ENCODE peak calls at places on chromosome 6, in eight cellular contexts. K, U, O, J, A, G, Q and I are unnamed samples.

GRCh38 chr6:5851261-5851757 is 155.4 kb downstream of the NRN1 start:
- DNase-seq in K (peak; percentile 61), U (peak; percentile 74), O (peak; percentile 40), J (peak; percentile 62), A (peak; percentile 46), G (no peak), Q (no peak), I (peak; percentile 79)

GRCh38 chr6:169190144-169190584 is 63.5 kb downstream of the THBS2 start:
- DNase-seq in K (no peak), U (no peak), O (no peak), J (peak; percentile 91), A (no peak), G (peak; percentile 60), Q (peak; percentile 84), I (no peak)

GRCh38 chr6:170307080-170307545 is 555 bp downstream of the FAM120B start:
- DNase-seq in K (no peak), U (no peak), O (no peak), J (peak; percentile 45), A (no peak), G (no peak), Q (no peak), I (no peak)

GRCh38 chr6:168537485-168537884 is 96.5 kb downstream of the SMOC2 start:
- DNase-seq in K (no peak), U (no peak), O (no peak), J (no peak), A (no peak), G (no peak), Q (no peak), I (no peak)

GRCh38 chr6:136225496-136225895 is 24.6 kb downstream of the MTFR2 start:
- DNase-seq in K (no peak), U (no peak), O (no peak), J (peak; percentile 33), A (no peak), G (peak; percentile 31), Q (peak; percentile 37), I (no peak)

GRCh38 chr6:32047855-32048766 is 9.9 kb downstream of the CYP21A2 start:
- DNase-seq in K (peak; percentile 49), U (peak; percentile 79), O (peak; percentile 50), J (peak; percentile 73), A (peak; percentile 44), G (peak; percentile 61), Q (peak; percentile 77), I (peak; percentile 50)

GRCh38 chr6:32075781-32076494 is 33.2 kb downstream of the TNXB start:
- DNase-seq in K (no peak), U (no peak), O (no peak), J (peak; percentile 71), A (no peak), G (no peak), Q (no peak), I (no peak)

GRCh38 chr6:41712651-41713103 is 22.7 kb downstream of the TFEB start:
- DNase-seq in K (no peak), U (peak; percentile 82), O (no peak), J (peak; percentile 47), A (no peak), G (peak; percentile 90), Q (no peak), I (no peak)

GRCh38 chr6:142152731-142153130 is 5.7 kb downstream of the VTA1 start:
- DNase-seq in K (no peak), U (no peak), O (no peak), J (peak; percentile 92), A (no peak), G (no peak), Q (no peak), I (no peak)

GRCh38 chr6:46015119-46015968 is at the start of gene CLIC5:
- DNase-seq in K (peak; percentile 12), U (peak; percentile 53), O (peak; percentile 32), J (no peak), A (peak; percentile 11), G (no peak), Q (no peak), I (no peak)

GRCh38 chr6:112910256-112910655 is 563.1 kb downstream of the RFPL4B start:
- DNase-seq in K (no peak), U (no peak), O (no peak), J (peak; percentile 31), A (no peak), G (no peak), Q (no peak), I (no peak)

GRCh38 chr6:147676896-147677295 is 168.4 kb downstream of the SAMD5 start:
- DNase-seq in K (no peak), U (no peak), O (no peak), J (no peak), A (no peak), G (no peak), Q (no peak), I (no peak)

GRCh38 chr6:84392292-84392691 is 164.8 kb upstream of the CEP162 start:
- DNase-seq in K (no peak), U (no peak), O (no peak), J (no peak), A (no peak), G (no peak), Q (no peak), I (no peak)

GRCh38 chr6:3867616-3868502 is 18.7 kb downstream of the FAM50B start:
- DNase-seq in K (no peak), U (no peak), O (no peak), J (peak; percentile 87), A (no peak), G (peak; percentile 65), Q (no peak), I (peak; percentile 34)

GRCh38 chr6:155274533-155274932 is 10.7 kb downstream of the CLDN20 start:
- DNase-seq in K (no peak), U (no peak), O (no peak), J (peak; percentile 64), A (no peak), G (peak; percentile 36), Q (no peak), I (no peak)

GRCh38 chr6:13014551-13015378 is 298.2 kb downstream of the PHACTR1 start:
- DNase-seq in K (no peak), U (peak; percentile 83), O (no peak), J (peak; percentile 22), A (no peak), G (no peak), Q (no peak), I (no peak)

GRCh38 chr6:100553243-100553642 is 88.5 kb upstream of the SIM1 start:
- DNase-seq in K (no peak), U (no peak), O (no peak), J (no peak), A (no peak), G (no peak), Q (no peak), I (no peak)

GRCh38 chr6:7697820-7698623 is 27.9 kb upstream of the BMP6 start:
- DNase-seq in K (no peak), U (no peak), O (no peak), J (peak; percentile 95), A (no peak), G (peak; percentile 96), Q (no peak), I (no peak)

GRCh38 chr6:138157986-138158638 is 3.6 kb upstream of the ARFGEF3 start:
- DNase-seq in K (no peak), U (peak; percentile 25), O (no peak), J (peak; percentile 15), A (no peak), G (no peak), Q (no peak), I (no peak)

GRCh38 chr6:13229205-13230085 is 98.9 kb downstream of the TBC1D7 start:
- DNase-seq in K (no peak), U (peak; percentile 19), O (no peak), J (no peak), A (no peak), G (peak; percentile 66), Q (no peak), I (peak; percentile 1)

GRCh38 chr6:34333858-34334257 is 58.6 kb downstream of the NUDT3 start:
- DNase-seq in K (no peak), U (no peak), O (no peak), J (no peak), A (no peak), G (no peak), Q (no peak), I (no peak)

GRCh38 chr6:70709826-70710225 is 42.1 kb downstream of the SMAP1 start:
- DNase-seq in K (no peak), U (no peak), O (no peak), J (peak; percentile 80), A (no peak), G (peak; percentile 83), Q (no peak), I (no peak)

GRCh38 chr6:170366248-170366960 is 59.8 kb downstream of the FAM120B start:
- DNase-seq in K (no peak), U (no peak), O (no peak), J (no peak), A (no peak), G (no peak), Q (no peak), I (no peak)

GRCh38 chr6:165448210-165448609 is 138.8 kb upstream of the C6orf118 start:
- DNase-seq in K (no peak), U (no peak), O (no peak), J (no peak), A (no peak), G (no peak), Q (no peak), I (no peak)

GRCh38 chr6:12749531-12750379 is 33.2 kb downstream of the PHACTR1 start:
- DNase-seq in K (no peak), U (peak; percentile 15), O (peak; percentile 31), J (peak; percentile 10), A (no peak), G (no peak), Q (no peak), I (no peak)

GRCh38 chr6:36655073-36655847 is 23.3 kb upstream of the CDKN1A start:
- DNase-seq in K (no peak), U (no peak), O (no peak), J (no peak), A (no peak), G (no peak), Q (no peak), I (no peak)

GRCh38 chr6:127464881-127465459 is 5.8 kb upstream of the KIAA0408 start:
- DNase-seq in K (peak; percentile 32), U (peak; percentile 77), O (peak; percentile 29), J (peak; percentile 88), A (peak; percentile 11), G (peak; percentile 68), Q (peak; percentile 70), I (peak; percentile 20)

GRCh38 chr6:169970306-169970988 is 219.0 kb downstream of the ERMARD start:
- DNase-seq in K (no peak), U (peak; percentile 1), O (no peak), J (no peak), A (no peak), G (no peak), Q (peak; percentile 8), I (no peak)

GRCh38 chr6:43402819-43403218 is 24.5 kb upstream of the ABCC10 start:
- DNase-seq in K (no peak), U (no peak), O (no peak), J (peak; percentile 6), A (no peak), G (peak; percentile 18), Q (no peak), I (no peak)

GRCh38 chr6:142236686-142237085 is 65.1 kb upstream of the ADGRG6 start:
- DNase-seq in K (no peak), U (no peak), O (no peak), J (no peak), A (no peak), G (no peak), Q (no peak), I (no peak)

GRCh38 chr6:47769951-47770350 is 11.9 kb upstream of the OPN5 start:
- DNase-seq in K (no peak), U (no peak), O (no peak), J (no peak), A (no peak), G (no peak), Q (no peak), I (no peak)

GRCh38 chr6:161561938-161562337 is 288.1 kb upstream of the AGPAT4 start:
- DNase-seq in K (no peak), U (no peak), O (no peak), J (no peak), A (no peak), G (no peak), Q (no peak), I (no peak)

GRCh38 chr6:118485601-118486550 is 62.2 kb upstream of the PLN start:
- DNase-seq in K (no peak), U (no peak), O (no peak), J (peak; percentile 12), A (no peak), G (no peak), Q (no peak), I (no peak)

GRCh38 chr6:166025149-166025898 is 142.3 kb downstream of the TBXT start:
- DNase-seq in K (no peak), U (peak; percentile 35), O (no peak), J (peak; percentile 91), A (no peak), G (peak; percentile 35), Q (no peak), I (no peak)